ENCODE peak calls at places on chromosomes 3 and 15, in ten cellular contexts. F is fibroblast of lung, T is neuronal stem cell, R is OCI-LY7, E is uterus, M is AG04450, N is psoas muscle, H is RWPE2, V is caudate nucleus, Y is neural progenitor cell. D is an unnamed sample.

GRCh38 chr15:77187751-77188464 is 117.0 kb upstream of the TSPAN3 start:
- DNase-seq in M (no peak), E (peak; percentile 57), N (peak; percentile 16), Y (no peak), T (no peak), R (peak; percentile 62), F (peak; percentile 64), V (no peak), H (no peak), D (no peak)

GRCh38 chr15:45179221-45179985 is 8.4 kb downstream of the SHF start:
- DNase-seq in V (no peak), F (no peak), H (no peak), N (no peak), T (no peak), R (peak; percentile 54), E (no peak), Y (peak; percentile 57), M (no peak), D (no peak)

GRCh38 chr15:49423021-49423420 is at the start of gene FGF7:
- DNase-seq in T (peak; percentile 9), E (peak; percentile 45), N (peak; percentile 9), R (peak; percentile 16), H (no peak), V (no peak), F (peak; percentile 93), M (peak; percentile 66), Y (peak; percentile 25), D (no peak)

GRCh38 chr15:63500265-63501250 is 3.8 kb upstream of the USP3 start:
- DNase-seq in Y (no peak), N (no peak), V (no peak), E (no peak), H (no peak), R (peak; percentile 53), M (no peak), T (no peak), F (no peak), D (no peak)

GRCh38 chr3:21446027-21446426 is 305.0 kb downstream of the ZNF385D start:
- DNase-seq in Y (no peak), H (no peak), F (no peak), T (no peak), M (no peak), V (no peak), E (no peak), N (no peak), R (no peak), D (no peak)

GRCh38 chr15:60119101-60119500 is 115.0 kb downstream of the FOXB1 start:
- DNase-seq in E (no peak), N (no peak), T (no peak), Y (peak; percentile 82), V (no peak), M (no peak), F (no peak), H (no peak), R (no peak), D (no peak)

GRCh38 chr3:42539871-42540714 is 37.6 kb downstream of the VIPR1 start:
- DNase-seq in H (no peak), M (no peak), R (peak; percentile 65), T (peak; percentile 53), V (peak; percentile 23), F (no peak), E (no peak), Y (peak; percentile 78), N (no peak), D (no peak)

GRCh38 chr15:49085696-49086459 is 39.6 kb upstream of the SECISBP2L start:
- DNase-seq in F (peak; percentile 11), M (no peak), R (no peak), T (no peak), Y (no peak), H (no peak), V (no peak), N (no peak), E (no peak), D (no peak)

GRCh38 chr3:119352235-119352634 is 58.1 kb downstream of the ARHGAP31 start:
- DNase-seq in N (no peak), V (no peak), R (peak; percentile 72), M (no peak), T (no peak), F (no peak), H (no peak), E (no peak), Y (no peak), D (no peak)

GRCh38 chr3:124653788-124654469 is 76.3 kb upstream of the UMPS start:
- DNase-seq in H (no peak), N (no peak), V (no peak), T (no peak), M (no peak), R (no peak), E (no peak), Y (no peak), F (no peak), D (no peak)

GRCh38 chr3:189041482-189042090 is 130.2 kb upstream of the TPRG1 start:
- DNase-seq in M (no peak), T (peak; percentile 23), V (no peak), H (no peak), Y (peak; percentile 77), E (peak; percentile 31), N (no peak), R (peak; percentile 70), F (peak; percentile 55), D (no peak)

GRCh38 chr15:52146776-52147175 is 34.2 kb upstream of the BCL2L10 start:
- DNase-seq in E (no peak), V (no peak), H (no peak), T (no peak), Y (no peak), R (no peak), F (peak; percentile 59), N (no peak), M (no peak), D (no peak)

GRCh38 chr15:98289747-98290146 is 329.2 kb downstream of the ARRDC4 start:
- DNase-seq in Y (no peak), R (no peak), M (no peak), T (no peak), N (no peak), H (no peak), V (no peak), F (no peak), E (no peak), D (no peak)

GRCh38 chr3:16866447-16867025 is 18.2 kb upstream of the PLCL2 start:
- DNase-seq in N (no peak), Y (no peak), T (no peak), M (no peak), R (peak; percentile 16), E (no peak), F (peak; percentile 17), H (no peak), V (no peak), D (no peak)

GRCh38 chr3:30686176-30686575 is 79.8 kb downstream of the TGFBR2 start:
- DNase-seq in N (no peak), T (no peak), M (no peak), R (no peak), E (no peak), H (no peak), F (no peak), Y (no peak), V (no peak), D (no peak)

GRCh38 chr3:30684361-30684760 is 78.0 kb downstream of the TGFBR2 start:
- DNase-seq in V (no peak), M (no peak), R (no peak), H (no peak), E (no peak), Y (no peak), T (no peak), N (no peak), F (no peak), D (no peak)

GRCh38 chr3:30686799-30687198 is 80.4 kb downstream of the TGFBR2 start:
- DNase-seq in M (no peak), T (no peak), Y (no peak), R (no peak), E (no peak), N (no peak), V (no peak), H (no peak), F (no peak), D (no peak)

GRCh38 chr3:30683769-30684168 is 77.4 kb downstream of the TGFBR2 start:
- DNase-seq in M (no peak), N (no peak), R (no peak), H (no peak), Y (no peak), E (no peak), V (no peak), F (no peak), T (no peak), D (no peak)

DNA sequence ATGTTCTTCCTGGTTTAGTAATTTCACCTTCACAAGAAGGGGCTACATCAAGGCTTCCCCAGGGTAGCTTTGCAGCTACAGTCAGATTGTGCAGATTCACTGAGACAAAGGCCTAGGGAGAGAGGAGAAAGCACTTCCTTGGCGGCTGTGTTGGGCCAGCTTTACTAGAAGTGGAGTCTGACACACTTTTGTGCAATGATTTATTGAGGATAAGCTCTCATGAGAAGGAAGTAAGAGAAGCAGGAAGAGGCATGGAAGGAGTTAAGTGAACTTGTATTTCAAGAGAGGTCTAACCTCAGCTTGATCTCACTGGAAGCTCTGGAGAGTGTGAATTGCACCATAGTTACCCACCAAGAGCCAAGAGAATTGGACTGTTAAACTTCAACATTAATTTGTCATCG is 78.9 kb downstream of the TGFBR2 start:
- DNase-seq in F (no peak), N (no peak), T (no peak), Y (no peak), R (no peak), V (no peak), H (no peak), E (no peak), M (no peak), D (no peak)
- H3K27ac ChIP-seq in F (no peak overlapping the region), N (no peak overlapping the region), T (no peak overlapping the region), Y (no peak overlapping the region), R (no peak overlapping the region), V (no peak overlapping the region), H (peak overlapping the region; percentile 94), E (peak overlapping the region; percentile 86), M (no peak overlapping the region), D (no peak overlapping the region)

GRCh38 chr15:82132742-82133141 is 86.9 kb upstream of the MEX3B start:
- DNase-seq in H (peak; percentile 85), R (no peak), T (no peak), Y (no peak), F (peak; percentile 78), N (no peak), E (no peak), M (peak; percentile 65), V (no peak), D (no peak)
- H3K27ac ChIP-seq in H (peak overlapping the region; percentile 63), R (no peak overlapping the region), T (no peak overlapping the region), Y (no peak overlapping the region), F (peak overlapping the region; percentile 68), N (no peak overlapping the region), E (no peak overlapping the region), M (peak overlapping the region; percentile 62), V (no peak overlapping the region), D (no peak overlapping the region)

GRCh38 chr3:50573566-50574279 is 4.4 kb downstream of the HEMK1 start:
- DNase-seq in M (no peak), V (no peak), R (no peak), E (no peak), H (no peak), Y (no peak), F (no peak), T (no peak), N (no peak), D (no peak)
- H3K27ac ChIP-seq in M (no peak overlapping the region), V (no peak overlapping the region), R (no peak overlapping the region), E (no peak overlapping the region), H (no peak overlapping the region), Y (no peak overlapping the region), F (no peak overlapping the region), T (no peak overlapping the region), N (no peak overlapping the region), D (no peak overlapping the region)

DNA sequence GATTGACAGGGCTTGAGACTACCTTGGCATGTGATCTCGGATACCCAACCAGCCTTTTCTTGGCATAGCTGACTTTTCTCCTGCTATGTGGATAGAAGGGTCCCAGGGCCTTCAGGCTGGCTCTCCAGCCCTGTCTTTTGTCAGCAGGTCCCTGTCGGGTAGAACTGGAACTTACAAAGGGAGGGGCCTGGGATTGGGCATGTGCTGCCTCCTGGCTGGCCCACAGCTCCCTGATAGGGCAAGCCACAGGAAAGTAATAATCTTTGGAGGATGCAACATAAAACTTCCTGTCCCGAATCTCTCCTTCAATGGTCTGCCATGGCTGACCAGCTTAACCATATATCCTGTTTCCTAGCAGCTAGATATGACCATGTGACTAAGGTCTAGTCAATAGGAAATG is 89.1 kb downstream of the ABHD5 start:
- DNase-seq in E (no peak), R (no peak), V (no peak), H (no peak), T (no peak), N (no peak), F (no peak), Y (no peak), M (no peak), D (no peak)
- H3K27ac ChIP-seq in E (no peak overlapping the region), R (no peak overlapping the region), V (no peak overlapping the region), H (no peak overlapping the region), T (no peak overlapping the region), N (no peak overlapping the region), F (no peak overlapping the region), Y (no peak overlapping the region), M (no peak overlapping the region), D (no peak overlapping the region)